ENCODE peak calls at places on chromosomes 3 and 15, in eight cellular contexts. J is psoas muscle; Y is HFFc6; W is activated gamma-delta T cell treated with Interleukin-2 at 50 U/mL for 16 hours; R is T-helper 2 cell treated with Interferon-gamma antibody and Interleukin-4, amounts not matched to agents 5 μg/mL and 100 μg/mL, for 36 hours; C is stomach; F is glutamatergic neuron; G is anterior cingulate cortex. M is an unnamed sample.
A peak's percentile ranks its signal among the peaks of the same experiment; 100 is the strongest.

GRCh38 chr3:194485876-194486539 is 794 bp downstream of the ATP13A3 start:
- DNase-seq in J (peak; percentile 50), Y (no peak), W (peak; percentile 39), R (peak; percentile 63), C (peak; percentile 33), F (no peak), G (no peak), M (no peak)

GRCh38 chr3:146159616-146160232 is 1.3 kb downstream of the PLOD2 start:
- DNase-seq in J (no peak), Y (no peak), W (no peak), R (no peak), C (no peak), F (no peak), G (no peak), M (no peak)

GRCh38 chr3:139537795-139538538 is 1.6 kb downstream of the RBP1 start:
- DNase-seq in J (no peak), Y (no peak), W (no peak), R (no peak), C (no peak), F (no peak), G (no peak), M (no peak)

GRCh38 chr15:85688703-85689102 is 106.0 kb downstream of the KLHL25 start:
- DNase-seq in J (no peak), Y (no peak), W (no peak), R (no peak), C (no peak), F (no peak), G (no peak), M (no peak)

GRCh38 chr3:111951032-111951431 is 27.8 kb upstream of the ABHD10 start:
- DNase-seq in J (no peak), Y (no peak), W (no peak), R (no peak), C (no peak), F (no peak), G (no peak), M (no peak)

GRCh38 chr15:69723404-69724097 is 270.9 kb downstream of the RPLP1 start:
- DNase-seq in J (peak; percentile 32), Y (no peak), W (no peak), R (no peak), C (no peak), F (no peak), G (no peak), M (no peak)

GRCh38 chr3:186209810-186210752 is 101.2 kb upstream of the ETV5 start:
- DNase-seq in J (peak; percentile 57), Y (peak; percentile 60), W (no peak), R (no peak), C (peak; percentile 58), F (no peak), G (peak; percentile 85), M (peak; percentile 39)

GRCh38 chr3:16801698-16802097 is 83.1 kb upstream of the PLCL2 start:
- DNase-seq in J (no peak), Y (peak; percentile 20), W (no peak), R (no peak), C (no peak), F (no peak), G (no peak), M (no peak)

GRCh38 chr3:191985691-191986090 is 524.7 kb downstream of the PYDC2 start:
- DNase-seq in J (no peak), Y (peak; percentile 30), W (no peak), R (no peak), C (no peak), F (no peak), G (no peak), M (no peak)

GRCh38 chr15:95988574-95988887 is 342.0 kb upstream of the NR2F2 start:
- DNase-seq in J (no peak), Y (no peak), W (no peak), R (no peak), C (peak; percentile 59), F (no peak), G (no peak), M (peak; percentile 14)

GRCh38 chr15:34365073-34365825 is 1.7 kb downstream of the LPCAT4 start:
- DNase-seq in J (no peak), Y (no peak), W (no peak), R (no peak), C (no peak), F (no peak), G (no peak), M (no peak)

GRCh38 chr15:78177447-78177873 is 28.3 kb downstream of the IDH3A start:
- DNase-seq in J (no peak), Y (no peak), W (peak; percentile 19), R (no peak), C (peak; percentile 42), F (peak; percentile 51), G (peak; percentile 19), M (peak; percentile 73)

GRCh38 chr3:197117107-197117506 is 87.5 kb upstream of the MELTF start:
- DNase-seq in J (no peak), Y (peak; percentile 3), W (no peak), R (no peak), C (no peak), F (no peak), G (no peak), M (no peak)

GRCh38 chr3:191235331-191236314 is 36.6 kb downstream of the OSTN start:
- DNase-seq in J (no peak), Y (peak; percentile 71), W (no peak), R (no peak), C (no peak), F (no peak), G (no peak), M (no peak)

GRCh38 chr3:85922374-85922773 is 963.6 kb downstream of the CADM2 start:
- DNase-seq in J (no peak), Y (no peak), W (no peak), R (no peak), C (no peak), F (no peak), G (no peak), M (no peak)

GRCh38 chr3:11159421-11159904 is 5.2 kb downstream of the HRH1 start:
- DNase-seq in J (peak; percentile 45), Y (peak; percentile 84), W (no peak), R (no peak), C (no peak), F (no peak), G (no peak), M (no peak)

GRCh38 chr3:142952272-142953193 is 10.9 kb downstream of the PAQR9 start:
- DNase-seq in J (no peak), Y (no peak), W (no peak), R (no peak), C (no peak), F (no peak), G (no peak), M (no peak)

GRCh38 chr3:47163023-47163989 is 607 bp downstream of the SETD2 start:
- DNase-seq in J (no peak), Y (peak; percentile 6), W (peak; percentile 48), R (peak; percentile 57), C (peak; percentile 48), F (peak; percentile 54), G (no peak), M (peak; percentile 64)

GRCh38 chr3:150764607-150765366 is 1.8 kb upstream of the SIAH2 start:
- DNase-seq in J (no peak), Y (no peak), W (no peak), R (no peak), C (no peak), F (no peak), G (no peak), M (no peak)

GRCh38 chr3:189772584-189772983 is 141.4 kb downstream of the TP63 start:
- DNase-seq in J (no peak), Y (no peak), W (no peak), R (no peak), C (no peak), F (no peak), G (no peak), M (no peak)

GRCh38 chr15:39573844-39574243 is 7.0 kb upstream of the THBS1 start:
- DNase-seq in J (no peak), Y (peak; percentile 8), W (no peak), R (no peak), C (no peak), F (no peak), G (no peak), M (no peak)

GRCh38 chr3:128806588-128806987 is 72.8 kb upstream of the ACAD9 start:
- DNase-seq in J (no peak), Y (no peak), W (no peak), R (no peak), C (no peak), F (no peak), G (no peak), M (no peak)

GRCh38 chr3:187920871-187921270 is 175.6 kb upstream of the BCL6 start:
- DNase-seq in J (no peak), Y (no peak), W (no peak), R (no peak), C (no peak), F (no peak), G (no peak), M (no peak)

GRCh38 chr3:63479661-63480035 is 172.8 kb upstream of the SNTN start:
- DNase-seq in J (no peak), Y (no peak), W (no peak), R (no peak), C (no peak), F (no peak), G (no peak), M (no peak)

GRCh38 chr3:128875556-128876120 is 3.8 kb upstream of the ACAD9 start:
- DNase-seq in J (no peak), Y (no peak), W (peak; percentile 53), R (peak; percentile 60), C (peak; percentile 43), F (peak; percentile 67), G (peak; percentile 4), M (peak; percentile 51)

GRCh38 chr3:5017953-5018531 is 38.8 kb downstream of the BHLHE40 start:
- DNase-seq in J (peak; percentile 80), Y (no peak), W (no peak), R (no peak), C (peak; percentile 59), F (no peak), G (no peak), M (no peak)

GRCh38 chr3:12399226-12399625 is 85.1 kb upstream of the TSEN2 start:
- DNase-seq in J (no peak), Y (no peak), W (no peak), R (no peak), C (no peak), F (no peak), G (no peak), M (no peak)

GRCh38 chr15:52699457-52699856 is 20.3 kb upstream of the ATOSA start:
- DNase-seq in J (no peak), Y (no peak), W (no peak), R (no peak), C (no peak), F (no peak), G (no peak), M (no peak)

GRCh38 chr3:143718463-143718862 is 129.8 kb downstream of the SLC9A9 start:
- DNase-seq in J (no peak), Y (no peak), W (no peak), R (no peak), C (no peak), F (no peak), G (no peak), M (no peak)

GRCh38 chr3:56725175-56725574 is 42.1 kb upstream of the TASOR start:
- DNase-seq in J (no peak), Y (no peak), W (peak; percentile 55), R (peak; percentile 75), C (no peak), F (no peak), G (no peak), M (no peak)

M was measured in nephron progenitor cell.